ENCODE peak calls at places on chromosome X, in seven cellular contexts. R is BJ, Z is endodermal cell, L is uterus, N is Peyer's patch, F is hepatocyte, C is A673. E is an unnamed sample.

GRCh38 chrX:68163446-68163845 is 269.8 kb downstream of the OPHN1 start:
- DNase-seq in R (no peak), Z (no peak), C (no peak), N (no peak), L (no peak), F (no peak), E (no peak)

GRCh38 chrX:151762802-151763201 is 28.3 kb downstream of the CNGA2 start:
- DNase-seq in F (no peak), Z (no peak), R (no peak), C (no peak), L (no peak), N (no peak), E (no peak)

GRCh38 chrX:119698835-119699234 is 5.9 kb upstream of the SEPTIN6 start:
- DNase-seq in R (no peak), F (peak; percentile 79), N (no peak), C (peak; percentile 63), L (no peak), Z (peak; percentile 69), E (no peak)

GRCh38 chrX:113305496-113305895 is 464.9 kb upstream of the AMOT start:
- DNase-seq in R (peak; percentile 23), N (no peak), F (no peak), L (no peak), Z (no peak), C (no peak), E (no peak)

GRCh38 chrX:70479197-70479969 is 34.7 kb downstream of the DLG3 start:
- DNase-seq in C (no peak), L (no peak), R (peak; percentile 31), Z (no peak), N (no peak), F (peak; percentile 44), E (no peak)

GRCh38 chrX:107742754-107743191 is 32.8 kb downstream of the TSC22D3 start:
- DNase-seq in R (no peak), N (peak; percentile 65), F (no peak), C (no peak), Z (peak; percentile 56), L (peak; percentile 30), E (no peak)

GRCh38 chrX:151830911-151831310 is 81.8 kb upstream of the MAGEA4 start:
- DNase-seq in F (no peak), Z (no peak), R (no peak), N (no peak), C (no peak), L (no peak), E (no peak)

GRCh38 chrX:23525531-23525930 is 141.8 kb upstream of the PRDX4 start:
- DNase-seq in F (no peak), R (no peak), L (no peak), Z (no peak), C (no peak), N (no peak), E (no peak)

GRCh38 chrX:110321081-110321480 is 3.2 kb upstream of the AMMECR1 start:
- DNase-seq in C (no peak), R (no peak), F (no peak), L (no peak), N (no peak), Z (no peak), E (no peak)

DNA sequence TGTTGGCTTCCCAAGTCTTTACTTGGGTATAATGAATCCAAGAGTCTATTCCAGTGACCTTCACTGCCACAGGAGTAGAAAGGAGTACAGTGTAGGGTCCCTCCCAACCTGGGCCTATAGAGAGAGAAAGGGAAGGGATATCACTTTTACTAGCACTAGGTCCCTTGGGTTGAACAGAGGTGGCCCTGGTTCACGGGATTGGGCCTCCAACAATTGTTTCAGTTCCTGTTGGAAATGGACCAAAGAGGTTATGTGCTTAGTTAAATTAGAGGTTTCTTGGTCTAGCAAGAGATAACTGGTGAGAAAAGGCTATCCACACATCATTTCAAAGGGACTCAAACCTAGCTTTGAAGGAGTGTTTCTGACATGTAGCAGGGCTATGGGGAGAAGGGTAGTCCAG is 57.1 kb upstream of the MED14 start:
- DNase-seq in F (no peak), L (no peak), C (no peak), R (no peak), Z (no peak), N (no peak), E (no peak)
- TF ChIP-seq CTCF in F (no peak), L (no peak), C (no peak), R (no peak), Z (no peak), N (no peak), E (no peak)

DNA sequence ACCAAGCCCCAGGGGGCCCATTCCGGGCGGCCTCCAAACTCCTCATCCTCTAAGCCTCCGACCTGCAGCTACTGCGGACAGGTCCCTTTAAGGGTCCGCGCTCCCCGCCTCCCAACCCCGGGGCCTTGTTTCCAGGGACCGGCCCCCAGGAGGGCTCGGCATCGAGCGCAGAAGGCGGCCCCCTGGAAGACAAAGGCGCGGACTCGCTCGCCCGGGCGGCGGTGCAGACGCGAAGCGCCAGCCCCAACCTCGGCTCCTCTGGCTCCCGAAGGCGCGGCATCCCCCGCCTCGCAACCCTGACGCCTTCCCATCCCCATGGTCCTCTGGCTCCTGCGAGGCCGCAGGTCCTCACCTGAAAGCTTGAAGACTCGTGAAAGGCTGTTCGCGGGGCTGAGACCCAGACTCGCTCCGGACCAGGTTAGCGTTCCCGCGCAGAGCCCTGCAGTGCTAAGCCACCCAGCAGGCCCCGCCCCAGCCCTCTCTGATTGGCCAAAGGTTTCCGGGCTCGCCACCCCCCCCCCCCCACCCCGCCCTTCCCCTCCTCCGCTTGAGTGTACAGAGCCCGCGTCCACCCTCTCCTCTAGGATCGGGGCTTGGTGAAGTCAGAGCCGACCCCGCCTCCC is at the start of gene TMSB15A:
- DNase-seq in Z (peak; percentile 91), C (peak; percentile 80), F (peak; percentile 73), R (no peak), N (peak; percentile 72), L (peak; percentile 77), E (no peak)
- H3K4me3 ChIP-seq in Z (peak within 1 kb of the TSS; percentile 81), C (peak within 1 kb of the TSS; percentile 48), F (peak within 1 kb of the TSS; percentile 58), R (peak within 1 kb of the TSS; percentile 55), N (peak within 1 kb of the TSS; percentile 45), L (peak within 1 kb of the TSS; percentile 32), E (peak within 1 kb of the TSS; percentile 23)

GRCh38 chrX:115906881-115907280 is 263.7 kb upstream of the AGTR2 start:
- DNase-seq in Z (no peak), N (no peak), C (no peak), R (no peak), L (no peak), F (no peak), E (no peak)

GRCh38 chrX:115913575-115913974 is 257.0 kb upstream of the AGTR2 start:
- DNase-seq in N (no peak), C (no peak), R (no peak), L (no peak), Z (no peak), F (no peak), E (peak; percentile 49)

GRCh38 chrX:115909017-115909416 is 261.5 kb upstream of the AGTR2 start:
- DNase-seq in C (no peak), L (no peak), R (no peak), N (no peak), Z (no peak), F (no peak), E (no peak)

GRCh38 chrX:115911967-115912366 is 258.6 kb upstream of the AGTR2 start:
- DNase-seq in N (no peak), F (no peak), C (no peak), Z (no peak), L (no peak), R (no peak), E (no peak)

GRCh38 chrX:115912372-115912897 is 258.1 kb upstream of the AGTR2 start:
- DNase-seq in R (no peak), L (no peak), Z (no peak), N (no peak), C (no peak), F (no peak), E (peak; percentile 94)
- TF ChIP-seq CTCF in R (no peak), L (no peak), Z (peak; percentile 72), N (no peak), C (peak; percentile 50), F (no peak), E (peak; percentile 61)

GRCh38 chrX:9339603-9340569 is 125.0 kb upstream of the TBL1X start:
- DNase-seq in N (peak; percentile 67), L (peak; percentile 62), F (no peak), R (no peak), C (peak; percentile 49), Z (peak; percentile 63), E (no peak)
- H3K4me3 ChIP-seq in N (no peak overlapping the region), L (no peak overlapping the region), F (no peak overlapping the region), R (no peak overlapping the region), C (no peak overlapping the region), Z (no peak overlapping the region), E (no peak overlapping the region)

GRCh38 chrX:150456466-150456865 is 93.3 kb downstream of the MAMLD1 start:
- DNase-seq in R (no peak), N (no peak), Z (no peak), C (no peak), F (no peak), L (no peak), E (no peak)
- TF ChIP-seq CTCF in R (no peak), N (no peak), Z (no peak), C (no peak), F (no peak), L (no peak), E (no peak)

DNA sequence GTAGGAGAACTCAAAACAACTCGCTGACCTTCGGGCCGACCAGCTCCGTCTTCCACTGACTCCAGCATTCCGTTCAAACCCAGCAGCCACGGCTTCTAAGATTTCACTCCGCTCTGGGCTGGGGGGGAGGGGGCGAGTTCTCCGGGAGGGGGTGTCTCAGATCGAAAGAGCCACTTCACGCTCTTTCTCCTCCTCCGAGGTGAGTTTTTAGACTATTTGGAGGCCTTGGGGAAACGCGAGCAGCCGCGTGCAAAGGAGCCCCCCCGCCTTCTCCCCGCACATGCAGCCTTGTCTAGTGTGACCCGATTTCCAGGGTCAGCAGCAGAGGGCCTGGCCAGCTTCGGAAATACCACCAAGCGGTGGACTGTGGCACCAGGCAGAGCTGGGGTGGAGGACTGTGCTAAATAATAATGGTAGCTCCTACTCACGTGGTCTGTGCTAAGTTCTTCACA is 79.2 kb upstream of the BCOR start:
- DNase-seq in C (no peak), L (no peak), N (peak; percentile 58), R (no peak), F (peak; percentile 48), Z (peak; percentile 75), E (no peak)
- H3K4me3 ChIP-seq in C (peak overlapping the region; percentile 43), L (peak overlapping the region; percentile 40), N (peak overlapping the region; percentile 66), R (peak overlapping the region; percentile 49), F (peak overlapping the region; percentile 58), Z (no peak overlapping the region), E (peak overlapping the region; percentile 59)